ENCODE peak calls at places on chromosomes 6 and 20, in five cellular contexts. J is fibroblast of pulmonary artery, N is prostate gland, B is iris pigment epithelial cell, Y is CMK. X is an unnamed sample.

GRCh38 chr6:130935978-130936377 is 108.8 kb downstream of the SMLR1 start:
- DNase-seq in J (no peak), N (no peak), B (no peak), Y (no peak), X (no peak)

GRCh38 chr20:1418335-1418734 is 25.5 kb upstream of the FKBP1A start:
- DNase-seq in J (peak), N (no peak), B (peak), Y (no peak), X (no peak)

GRCh38 chr6:149046822-149047246 is 270.7 kb upstream of the TAB2 start:
- DNase-seq in J (no peak), N (no peak), B (peak), Y (no peak), X (no peak)

GRCh38 chr6:63272397-63272796 is 47.4 kb downstream of the LGSN start:
- DNase-seq in J (peak), N (no peak), B (peak), Y (no peak), X (no peak)

GRCh38 chr20:6575912-6576391 is 191.5 kb upstream of the BMP2 start:
- DNase-seq in J (peak), N (no peak), B (peak), Y (peak), X (no peak)

GRCh38 chr20:47622118-47622665 is 120.5 kb downstream of the NCOA3 start:
- DNase-seq in J (no peak), N (no peak), B (no peak), Y (no peak), X (no peak)

GRCh38 chr6:106547961-106548453 is 81.3 kb downstream of the RTN4IP1 start:
- DNase-seq in J (peak), N (peak), B (peak), Y (no peak), X (no peak)

GRCh38 chr6:163457637-163458561 is 43.4 kb downstream of the QKI start:
- DNase-seq in J (peak), N (no peak), B (peak), Y (no peak), X (no peak)

GRCh38 chr20:8507231-8507630 is 375.2 kb downstream of the PLCB1 start:
- DNase-seq in J (no peak), N (no peak), B (no peak), Y (no peak), X (no peak)

GRCh38 chr6:137738197-137738596 is 128.9 kb upstream of the TNFAIP3 start:
- DNase-seq in J (peak), N (no peak), B (peak), Y (no peak), X (no peak)

GRCh38 chr6:73722318-73723060 is 26.5 kb downstream of the CD109 start:
- DNase-seq in J (peak), N (no peak), B (peak), Y (no peak), X (no peak)

GRCh38 chr6:121435444-121436069 is at the start of gene GJA1:
- DNase-seq in J (peak), N (peak), B (peak), Y (no peak), X (peak)

GRCh38 chr6:55433446-55434130 is 106.3 kb downstream of the GFRAL start:
- DNase-seq in J (peak), N (no peak), B (peak), Y (no peak), X (no peak)

GRCh38 chr6:35664945-35665344 is 23.8 kb downstream of the FKBP5 start:
- DNase-seq in J (peak), N (no peak), B (no peak), Y (no peak), X (no peak)

GRCh38 chr20:3765171-3765887 is 2.2 kb downstream of the ADISSP start:
- DNase-seq in J (no peak), N (no peak), B (no peak), Y (no peak), X (no peak)

GRCh38 chr20:25059866-25060465 is 2.0 kb upstream of the ACSS1 start:
- DNase-seq in J (no peak), N (no peak), B (no peak), Y (no peak), X (no peak)

GRCh38 chr6:107330190-107330589 is 129.2 kb downstream of the PDSS2 start:
- DNase-seq in J (no peak), N (no peak), B (peak), Y (no peak), X (no peak)

GRCh38 chr6:134074151-134074712 is 21.8 kb upstream of the SLC2A12 start:
- DNase-seq in J (peak), N (no peak), B (no peak), Y (no peak), X (no peak)

GRCh38 chr20:43322851-43323250 is 133.1 kb upstream of the PTPRT start:
- DNase-seq in J (peak), N (no peak), B (peak), Y (no peak), X (no peak)

X was measured in cerebellum.